ENCODE peak calls at places on chromosomes 4 and X, in ten cellular contexts. O is transverse colon, Q is upper lobe of left lung, T is suprapubic skin, I is K562, H is GM12878, D is GM23338, B is SK-N-MC, X is endothelial cell of umbilical vein, U is HCT116. K is an unnamed sample.

GRCh38 chr4:57943672-57944071 is 833.5 kb upstream of the IGFBP7 start:
- DNase-seq in T (no peak), O (no peak), D (no peak), B (no peak), H (no peak), U (no peak), I (no peak), X (peak; percentile 75), Q (peak; percentile 49), K (no peak)

GRCh38 chrX:102154900-102155805 is 624 bp downstream of the BEX5 start:
- DNase-seq in Q (no peak), T (no peak), U (no peak), O (peak; percentile 13), X (peak; percentile 0), D (peak; percentile 11), I (no peak), B (no peak), H (no peak), K (no peak)

GRCh38 chr4:174286870-174287269 is 3.2 kb downstream of the CEP44 start:
- DNase-seq in U (no peak), O (no peak), T (no peak), H (no peak), X (no peak), I (no peak), B (no peak), D (no peak), Q (no peak), K (no peak)

GRCh38 chrX:47091149-47091775 is 13.0 kb downstream of the RGN start:
- DNase-seq in I (no peak), T (no peak), Q (no peak), X (no peak), D (peak; percentile 30), B (no peak), H (peak; percentile 31), U (no peak), O (no peak), K (no peak)

GRCh38 chr4:118783887-118784286 is 52.0 kb downstream of the SEC24D start:
- DNase-seq in T (no peak), X (no peak), I (no peak), O (no peak), U (no peak), H (no peak), D (no peak), Q (no peak), B (no peak), K (no peak)

GRCh38 chr4:110275871-110276270 is 77.5 kb upstream of the ELOVL6 start:
- DNase-seq in H (no peak), I (no peak), T (no peak), B (no peak), U (no peak), D (no peak), X (no peak), Q (no peak), O (no peak), K (no peak)

GRCh38 chr4:26028793-26029511 is 114.9 kb downstream of the SMIM20 start:
- DNase-seq in Q (peak; percentile 96), I (peak; percentile 48), H (no peak), B (no peak), U (no peak), X (peak; percentile 19), O (peak; percentile 71), T (peak; percentile 91), D (peak; percentile 26), K (peak; percentile 88)

GRCh38 chrX:43436497-43436896 is 219.6 kb upstream of the MAOA start:
- DNase-seq in I (no peak), O (no peak), X (no peak), B (no peak), T (no peak), D (no peak), U (no peak), Q (no peak), H (no peak), K (no peak)

GRCh38 chr4:169914871-169915270 is 111.3 kb downstream of the MFAP3L start:
- DNase-seq in O (no peak), H (no peak), D (no peak), Q (no peak), B (no peak), U (no peak), X (no peak), T (no peak), I (no peak), K (no peak)

GRCh38 chr4:6277139-6277802 is 7.6 kb downstream of the WFS1 start:
- DNase-seq in B (no peak), U (no peak), O (no peak), Q (peak; percentile 82), I (no peak), X (no peak), D (no peak), T (no peak), H (no peak), K (peak; percentile 65)

GRCh38 chrX:28058906-28059305 is 77.7 kb upstream of the DCAF8L1 start:
- DNase-seq in U (no peak), O (peak; percentile 38), T (no peak), I (no peak), H (no peak), Q (no peak), D (no peak), B (no peak), X (peak; percentile 18), K (no peak)

GRCh38 chr4:185999207-185999606 is 69.7 kb upstream of the TLR3 start:
- DNase-seq in B (no peak), X (no peak), I (no peak), D (no peak), Q (no peak), T (no peak), O (no peak), U (no peak), H (no peak), K (no peak)
- TF ChIP-seq POLR2AphosphoS5 in B (no peak), X (no peak), I (no peak), D (no peak), Q (no peak), T (no peak), O (no peak), U (no peak), H (no peak), K (no peak)

DNA sequence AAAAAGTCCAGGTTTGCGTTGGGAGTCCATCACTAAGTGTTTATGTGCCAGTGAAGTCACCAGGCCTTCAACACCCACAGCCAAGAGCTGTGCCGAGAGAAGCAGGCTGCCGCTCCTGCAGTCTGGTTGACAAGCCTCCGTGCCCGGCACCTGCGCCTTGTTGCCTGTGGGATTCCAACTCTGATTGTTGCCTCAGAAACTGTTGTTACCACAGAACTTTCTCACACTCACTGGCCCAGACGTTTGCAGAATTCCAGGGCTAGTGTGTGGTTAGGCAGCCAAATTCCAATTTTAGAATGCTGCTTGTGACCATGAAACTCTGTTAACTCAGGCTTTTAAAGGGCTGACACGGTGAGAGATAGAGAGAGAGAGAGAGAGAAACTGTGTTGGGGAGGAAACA is 119.5 kb upstream of the LIMCH1 start:
- DNase-seq in U (no peak), X (no peak), I (no peak), T (no peak), B (no peak), O (peak; percentile 9), Q (peak; percentile 48), D (peak; percentile 51), H (no peak), K (peak; percentile 71)
- TF ChIP-seq POLR2AphosphoS5 in U (no peak), X (no peak), I (no peak), T (no peak), B (no peak), O (no peak), Q (peak; percentile 35), D (no peak), H (no peak), K (no peak)

GRCh38 chrX:71117358-71117757 is 1.0 kb upstream of the MED12 start:
- DNase-seq in O (no peak), X (no peak), Q (no peak), D (no peak), B (no peak), I (no peak), T (no peak), U (no peak), H (no peak), K (no peak)

GRCh38 chrX:71118985-71119535 is 664 bp downstream of the MED12 start:
- DNase-seq in X (peak; percentile 63), I (no peak), T (no peak), U (no peak), Q (no peak), O (no peak), B (no peak), H (no peak), D (no peak), K (no peak)

DNA sequence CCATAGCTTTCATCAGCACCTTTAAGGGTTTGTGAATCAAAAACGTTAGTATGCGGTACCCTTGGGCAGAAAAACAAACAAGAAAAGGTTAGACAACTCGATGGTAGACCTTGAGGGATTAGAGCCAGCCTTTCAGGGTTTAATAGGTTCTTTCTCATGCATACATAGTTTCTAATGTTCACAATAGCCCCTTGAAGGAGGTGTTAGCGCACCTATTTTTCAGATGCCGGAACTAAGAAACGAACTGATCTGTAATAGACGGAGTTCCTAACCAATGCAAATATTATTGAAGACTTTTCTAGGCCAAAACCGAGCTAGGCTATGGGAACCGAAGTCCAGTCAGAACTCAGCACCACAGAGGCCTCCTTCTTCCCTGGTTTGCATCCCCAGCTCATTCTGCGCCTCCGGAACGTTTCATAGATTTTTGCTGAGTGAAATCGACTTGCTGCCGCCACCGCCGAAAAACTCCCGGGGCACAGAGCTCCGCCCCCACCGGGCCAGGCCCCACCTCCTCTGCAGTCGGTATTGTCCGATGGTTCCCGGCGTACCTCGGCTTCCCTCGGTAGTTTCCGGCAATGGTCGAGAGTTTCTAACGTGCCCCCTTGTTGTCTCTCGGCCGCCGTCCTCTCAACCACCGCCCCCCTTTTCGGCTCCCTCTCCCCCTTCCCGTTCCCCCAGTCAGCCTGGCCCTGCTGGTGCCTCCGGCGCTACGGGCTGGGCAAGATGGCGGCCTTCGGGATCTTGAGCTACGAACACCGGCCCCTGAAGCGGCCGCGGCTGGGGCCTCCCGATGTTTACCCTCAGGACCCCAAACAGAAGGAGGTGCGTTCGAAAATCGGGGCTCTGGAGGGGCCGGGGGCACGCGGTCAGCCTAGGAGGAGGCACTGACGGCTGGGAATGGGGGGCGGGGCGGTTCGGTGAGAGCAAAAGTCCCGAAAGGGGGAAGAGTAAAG is at the start of gene MED12:
- DNase-seq in O (peak; percentile 85), T (peak; percentile 86), U (no peak), I (peak; percentile 89), D (peak; percentile 87), Q (peak; percentile 94), B (no peak), H (peak; percentile 52), X (peak; percentile 76), K (peak; percentile 92)
- TF ChIP-seq POLR2AphosphoS5 in O (peak; percentile 26), T (no peak), U (peak; percentile 82), I (peak; percentile 61), D (no peak), Q (no peak), B (peak; percentile 76), H (peak; percentile 81), X (peak; percentile 16), K (peak; percentile 41)

DNA sequence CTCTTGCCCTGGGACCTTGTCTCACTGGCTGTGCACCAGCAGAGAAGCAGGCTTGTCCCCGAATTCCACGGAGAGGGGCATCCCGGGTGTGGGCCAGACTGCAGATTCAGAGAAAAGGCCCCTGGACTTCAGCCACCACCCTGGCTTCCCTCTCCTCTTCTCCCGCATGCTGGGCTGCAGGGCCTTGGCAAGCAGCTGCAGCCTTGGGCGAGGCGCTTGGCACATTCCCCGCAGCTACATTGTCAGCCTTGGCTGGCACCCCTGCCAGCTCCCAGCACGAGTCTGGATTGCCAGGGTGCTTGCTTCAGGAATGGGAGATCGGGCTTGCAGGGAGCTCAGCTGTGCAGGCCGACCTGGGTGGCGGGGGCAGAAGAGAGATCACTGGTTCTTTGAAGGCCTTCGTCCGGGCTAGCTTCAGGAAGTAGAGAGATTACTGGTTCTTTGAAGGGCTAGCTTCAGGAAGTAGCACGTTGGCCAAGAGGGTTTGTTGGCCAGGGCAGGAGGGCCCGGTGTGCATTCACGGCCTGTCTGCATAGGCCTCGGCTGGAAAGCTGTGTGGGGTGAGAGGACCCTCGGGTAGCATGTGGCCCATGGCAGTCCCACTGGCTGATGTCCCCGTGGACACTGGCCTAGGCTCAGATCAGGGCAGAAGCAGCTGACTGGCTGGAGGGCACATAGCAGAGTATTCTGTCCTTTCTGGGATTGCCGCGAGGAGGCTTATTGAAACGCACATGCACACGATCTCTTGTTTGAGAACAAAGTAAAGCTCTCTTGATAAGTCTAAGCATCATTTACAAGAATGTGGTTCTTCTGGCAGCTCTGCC is 2.7 kb downstream of the ABCD1 start:
- DNase-seq in T (no peak), I (no peak), Q (no peak), O (peak; percentile 63), B (no peak), D (no peak), U (no peak), H (no peak), X (peak; percentile 28), K (peak; percentile 89)
- TF ChIP-seq POLR2AphosphoS5 in T (no peak), I (no peak), Q (no peak), O (no peak), B (no peak), D (no peak), U (no peak), H (no peak), X (no peak), K (peak; percentile 26)